ENCODE peak calls at places on chromosomes 12 and 14, in six cellular contexts. T is HCEC 1CT; O is GM12891; L is CD4-positive, CD25-positive, alpha-beta regulatory T cell; S is activated CD4-positive, alpha-beta T cell treated with anti-CD3 and anti-CD28 coated beads, Interleukin-2, amount 50 U/mL, for 24 hours; R is GM12864. M is an unnamed sample.
A peak's percentile ranks its signal among the peaks of the same experiment; 100 is the strongest.

GRCh38 chr12:51086933-51087332 is 3.5 kb upstream of the CSRNP2 start:
- DNase-seq in O (no peak), S (no peak), T (no peak), R (no peak), L (no peak), M (no peak)

GRCh38 chr12:46661161-46661845 is 164.5 kb downstream of the SLC38A4 start:
- DNase-seq in T (peak; percentile 91), L (peak; percentile 50), R (peak; percentile 57), O (peak; percentile 16), S (no peak), M (peak; percentile 95)

GRCh38 chr12:58532855-58533608 is 387.3 kb downstream of the LRIG3 start:
- DNase-seq in L (no peak), R (no peak), S (no peak), O (no peak), T (no peak), M (no peak)

GRCh38 chr14:33909380-33910084 is 41.3 kb downstream of the EGLN3 start:
- DNase-seq in L (no peak), O (no peak), R (no peak), T (no peak), S (no peak), M (no peak)

GRCh38 chr12:66103011-66103913 is 27.3 kb downstream of the LLPH start:
- DNase-seq in S (no peak), T (no peak), L (no peak), R (no peak), O (no peak), M (no peak)

GRCh38 chr12:31728289-31728916 is 418 bp downstream of the AMN1 start:
- DNase-seq in T (no peak), R (no peak), S (no peak), O (no peak), L (no peak), M (peak; percentile 61)

GRCh38 chr12:15532364-15532977 is 210.2 kb downstream of the PTPRO start:
- DNase-seq in R (peak; percentile 33), O (no peak), L (peak; percentile 69), S (no peak), T (peak; percentile 83), M (peak; percentile 70)

GRCh38 chr14:86530457-86530856 is 1000.5 kb downstream of the FLRT2 start:
- DNase-seq in R (no peak), T (no peak), L (no peak), O (no peak), S (no peak), M (no peak)

GRCh38 chr12:89436062-89436461 is 83.8 kb upstream of the DUSP6 start:
- DNase-seq in R (no peak), L (no peak), O (no peak), T (no peak), S (no peak), M (no peak)

GRCh38 chr14:94679106-94679819 is 67.1 kb downstream of the SERPINA3 start:
- DNase-seq in R (no peak), O (no peak), L (no peak), S (no peak), T (no peak), M (no peak)

GRCh38 chr12:119803391-119803791 is 73.7 kb downstream of the CIT start:
- DNase-seq in R (no peak), O (no peak), S (no peak), L (no peak), T (no peak), M (no peak)

GRCh38 chr14:36683083-36683724 is 21.5 kb downstream of the PAX9 start:
- DNase-seq in L (no peak), S (no peak), T (no peak), O (no peak), R (no peak), M (no peak)

GRCh38 chr14:75295061-75295461 is 16.4 kb downstream of the FOS start:
- DNase-seq in R (no peak), O (no peak), T (peak; percentile 73), L (no peak), S (no peak), M (peak; percentile 74)

GRCh38 chr12:67826946-67827719 is 162.1 kb upstream of the IFNG-AS1 start:
- DNase-seq in T (peak; percentile 54), L (no peak), S (no peak), R (no peak), O (no peak), M (no peak)

GRCh38 chr12:92992041-92992440 is 62.9 kb upstream of the EEA1 start:
- DNase-seq in O (no peak), L (no peak), T (peak; percentile 75), R (no peak), S (no peak), M (no peak)

GRCh38 chr14:85420707-85421106 is 109.2 kb upstream of the FLRT2 start:
- DNase-seq in L (no peak), R (no peak), T (no peak), S (no peak), O (no peak), M (no peak)

GRCh38 chr12:27906127-27906500 is 66.4 kb downstream of the PTHLH start:
- DNase-seq in O (no peak), T (no peak), S (no peak), R (no peak), L (no peak), M (no peak)

GRCh38 chr12:49089831-49090773 is 4.5 kb downstream of the DHH start:
- DNase-seq in L (peak; percentile 33), T (peak; percentile 15), S (no peak), O (no peak), R (no peak), M (peak; percentile 56)

GRCh38 chr14:31944256-31945073 is 132.6 kb upstream of the ARHGAP5 start:
- DNase-seq in O (no peak), S (no peak), R (no peak), T (no peak), L (peak; percentile 30), M (no peak)

GRCh38 chr14:34693228-34693939 is 21.0 kb downstream of the CFL2 start:
- DNase-seq in L (no peak), O (no peak), S (no peak), R (no peak), T (no peak), M (no peak)

GRCh38 chr14:89294060-89294459 is 123.0 kb downstream of the FOXN3 start:
- DNase-seq in R (no peak), S (no peak), O (no peak), T (no peak), L (no peak), M (no peak)

GRCh38 chr12:107287436-107288413 is 194.4 kb upstream of the CRY1 start:
- DNase-seq in R (no peak), S (no peak), T (no peak), L (no peak), O (no peak), M (no peak)

GRCh38 chr14:102222009-102222575 is 82.4 kb downstream of the WDR20 start:
- DNase-seq in S (no peak), O (no peak), T (no peak), L (no peak), R (no peak), M (no peak)

GRCh38 chr12:9132008-9132535 is 16.4 kb upstream of the A2M start:
- DNase-seq in S (no peak), L (no peak), O (no peak), T (peak; percentile 4), R (no peak), M (no peak)

GRCh38 chr12:1348606-1349005 is 245.8 kb downstream of the FBXL14 start:
- DNase-seq in O (no peak), S (no peak), T (no peak), R (no peak), L (no peak), M (peak; percentile 22)

GRCh38 chr12:54622463-54623183 is 12.1 kb downstream of the LACRT start:
- DNase-seq in O (no peak), S (no peak), L (no peak), R (no peak), T (peak; percentile 26), M (peak; percentile 7)

GRCh38 chr12:4786795-4787194 is 66.6 kb downstream of the GALNT8 start:
- DNase-seq in S (no peak), O (no peak), R (no peak), L (no peak), T (no peak), M (no peak)

GRCh38 chr14:74135386-74135785 is 50.6 kb downstream of the LIN52 start:
- DNase-seq in O (no peak), L (no peak), T (no peak), S (no peak), R (no peak), M (no peak)